ENCODE peak calls at places on chromosomes 1 and 21, in seven cellular contexts. One of them, this sample, is unnamed.

GRCh38 chr1:81446006-81446669 is 354.6 kb upstream of the ADGRL2 start:
- DNase-seq in activated T-cell treated with anti-CD3 and anti-CD28 coated beads for 24 hours: no peak
- DNase-seq in EH: no peak
- DNase-seq in COR-L47: peak
- DNase-seq in breast epithelium: no peak
- DNase-seq in activated naive CD4-positive, alpha-beta T cell: no peak
- DNase-seq in GM04504: no peak
- DNase-seq in this sample: no peak

GRCh38 chr1:203563291-203563690 is 63.3 kb upstream of the ATP2B4 start:
- DNase-seq in activated naive CD4-positive, alpha-beta T cell: no peak
- DNase-seq in activated T-cell treated with anti-CD3 and anti-CD28 coated beads for 24 hours: no peak
- DNase-seq in breast epithelium: no peak
- DNase-seq in COR-L47: no peak
- DNase-seq in EH: peak
- DNase-seq in GM04504: no peak
- DNase-seq in this sample: no peak

GRCh38 chr1:28129150-28129549 is 40.7 kb upstream of the EYA3 start:
- DNase-seq in activated T-cell treated with anti-CD3 and anti-CD28 coated beads for 24 hours: no peak
- DNase-seq in activated naive CD4-positive, alpha-beta T cell: no peak
- DNase-seq in breast epithelium: no peak
- DNase-seq in EH: peak
- DNase-seq in COR-L47: no peak
- DNase-seq in GM04504: no peak
- DNase-seq in this sample: peak

GRCh38 chr1:213687802-213688201 is 300.0 kb upstream of the PROX1 start:
- DNase-seq in activated T-cell treated with anti-CD3 and anti-CD28 coated beads for 24 hours: no peak
- DNase-seq in COR-L47: no peak
- DNase-seq in activated naive CD4-positive, alpha-beta T cell: no peak
- DNase-seq in breast epithelium: no peak
- DNase-seq in GM04504: no peak
- DNase-seq in EH: no peak
- DNase-seq in this sample: no peak

GRCh38 chr1:193005785-193006184 is 53.4 kb downstream of the UCHL5 start:
- DNase-seq in GM04504: no peak
- DNase-seq in activated naive CD4-positive, alpha-beta T cell: no peak
- DNase-seq in EH: no peak
- DNase-seq in breast epithelium: no peak
- DNase-seq in COR-L47: no peak
- DNase-seq in activated T-cell treated with anti-CD3 and anti-CD28 coated beads for 24 hours: no peak
- DNase-seq in this sample: no peak

GRCh38 chr1:7400566-7400965 is 370.5 kb upstream of the VAMP3 start:
- DNase-seq in EH: no peak
- DNase-seq in activated naive CD4-positive, alpha-beta T cell: no peak
- DNase-seq in COR-L47: no peak
- DNase-seq in GM04504: no peak
- DNase-seq in breast epithelium: no peak
- DNase-seq in activated T-cell treated with anti-CD3 and anti-CD28 coated beads for 24 hours: no peak
- DNase-seq in this sample: no peak

GRCh38 chr1:58576727-58577675 is at the start of gene TACSTD2:
- DNase-seq in COR-L47: no peak
- DNase-seq in GM04504: no peak
- DNase-seq in activated naive CD4-positive, alpha-beta T cell: no peak
- DNase-seq in EH: no peak
- DNase-seq in activated T-cell treated with anti-CD3 and anti-CD28 coated beads for 24 hours: no peak
- DNase-seq in breast epithelium: peak
- DNase-seq in this sample: peak

GRCh38 chr1:15603050-15603965 is 13.9 kb upstream of the DDI2 start:
- DNase-seq in EH: peak
- DNase-seq in COR-L47: peak
- DNase-seq in activated naive CD4-positive, alpha-beta T cell: peak
- DNase-seq in GM04504: peak
- DNase-seq in activated T-cell treated with anti-CD3 and anti-CD28 coated beads for 24 hours: peak
- DNase-seq in breast epithelium: peak
- DNase-seq in this sample: peak

GRCh38 chr1:51523931-51524330 is 4.9 kb upstream of the EPS15 start:
- DNase-seq in GM04504: no peak
- DNase-seq in COR-L47: no peak
- DNase-seq in breast epithelium: no peak
- DNase-seq in activated T-cell treated with anti-CD3 and anti-CD28 coated beads for 24 hours: no peak
- DNase-seq in EH: no peak
- DNase-seq in activated naive CD4-positive, alpha-beta T cell: no peak
- DNase-seq in this sample: no peak

GRCh38 chr1:21490774-21491482 is 18.3 kb upstream of the ALPL start:
- DNase-seq in breast epithelium: no peak
- DNase-seq in COR-L47: no peak
- DNase-seq in activated T-cell treated with anti-CD3 and anti-CD28 coated beads for 24 hours: no peak
- DNase-seq in GM04504: peak
- DNase-seq in EH: peak
- DNase-seq in activated naive CD4-positive, alpha-beta T cell: no peak
- DNase-seq in this sample: peak

GRCh38 chr1:170978371-170978900 is 43.1 kb downstream of the MROH9 start:
- DNase-seq in EH: no peak
- DNase-seq in COR-L47: no peak
- DNase-seq in activated naive CD4-positive, alpha-beta T cell: no peak
- DNase-seq in activated T-cell treated with anti-CD3 and anti-CD28 coated beads for 24 hours: no peak
- DNase-seq in breast epithelium: no peak
- DNase-seq in GM04504: no peak
- DNase-seq in this sample: no peak

GRCh38 chr1:6183520-6183989 is 3.4 kb upstream of the CHD5 start:
- DNase-seq in activated T-cell treated with anti-CD3 and anti-CD28 coated beads for 24 hours: no peak
- DNase-seq in breast epithelium: no peak
- DNase-seq in GM04504: no peak
- DNase-seq in COR-L47: no peak
- DNase-seq in activated naive CD4-positive, alpha-beta T cell: no peak
- DNase-seq in EH: peak
- DNase-seq in this sample: peak

GRCh38 chr1:67192902-67193301 is 26.6 kb downstream of the IL23R start:
- DNase-seq in activated T-cell treated with anti-CD3 and anti-CD28 coated beads for 24 hours: no peak
- DNase-seq in COR-L47: no peak
- DNase-seq in activated naive CD4-positive, alpha-beta T cell: no peak
- DNase-seq in GM04504: no peak
- DNase-seq in EH: no peak
- DNase-seq in breast epithelium: no peak
- DNase-seq in this sample: no peak

GRCh38 chr21:19767546-19767945 is 1230.7 kb upstream of the NCAM2 start:
- DNase-seq in EH: no peak
- DNase-seq in COR-L47: no peak
- DNase-seq in activated T-cell treated with anti-CD3 and anti-CD28 coated beads for 24 hours: no peak
- DNase-seq in breast epithelium: no peak
- DNase-seq in GM04504: no peak
- DNase-seq in activated naive CD4-positive, alpha-beta T cell: no peak
- DNase-seq in this sample: no peak

GRCh38 chr1:107413951-107414350 is 273.1 kb downstream of the NTNG1 start:
- DNase-seq in breast epithelium: no peak
- DNase-seq in activated naive CD4-positive, alpha-beta T cell: no peak
- DNase-seq in GM04504: no peak
- DNase-seq in EH: no peak
- DNase-seq in activated T-cell treated with anti-CD3 and anti-CD28 coated beads for 24 hours: no peak
- DNase-seq in COR-L47: no peak
- DNase-seq in this sample: no peak

GRCh38 chr1:220552672-220553258 is 24.8 kb downstream of the MARK1 start:
- DNase-seq in breast epithelium: no peak
- DNase-seq in activated T-cell treated with anti-CD3 and anti-CD28 coated beads for 24 hours: no peak
- DNase-seq in COR-L47: no peak
- DNase-seq in activated naive CD4-positive, alpha-beta T cell: no peak
- DNase-seq in GM04504: no peak
- DNase-seq in EH: no peak
- DNase-seq in this sample: no peak

GRCh38 chr1:34162852-34163766 is 1.9 kb downstream of the CSMD2 start:
- DNase-seq in COR-L47: peak
- DNase-seq in activated T-cell treated with anti-CD3 and anti-CD28 coated beads for 24 hours: peak
- DNase-seq in GM04504: peak
- DNase-seq in activated naive CD4-positive, alpha-beta T cell: no peak
- DNase-seq in breast epithelium: no peak
- DNase-seq in EH: peak
- DNase-seq in this sample: peak

GRCh38 chr21:41965045-41965444 is 11.2 kb upstream of the C2CD2 start:
- DNase-seq in COR-L47: peak
- DNase-seq in GM04504: no peak
- DNase-seq in activated naive CD4-positive, alpha-beta T cell: no peak
- DNase-seq in activated T-cell treated with anti-CD3 and anti-CD28 coated beads for 24 hours: no peak
- DNase-seq in EH: no peak
- DNase-seq in breast epithelium: peak
- DNase-seq in this sample: no peak

GRCh38 chr1:25167269-25168192 is 64.8 kb downstream of the SYF2 start:
- DNase-seq in EH: no peak
- DNase-seq in breast epithelium: no peak
- DNase-seq in COR-L47: no peak
- DNase-seq in GM04504: no peak
- DNase-seq in activated naive CD4-positive, alpha-beta T cell: no peak
- DNase-seq in activated T-cell treated with anti-CD3 and anti-CD28 coated beads for 24 hours: no peak
- DNase-seq in this sample: peak

GRCh38 chr21:14900058-14900457 is 164.7 kb downstream of the NRIP1 start:
- DNase-seq in COR-L47: no peak
- DNase-seq in breast epithelium: no peak
- DNase-seq in GM04504: no peak
- DNase-seq in activated naive CD4-positive, alpha-beta T cell: no peak
- DNase-seq in activated T-cell treated with anti-CD3 and anti-CD28 coated beads for 24 hours: no peak
- DNase-seq in EH: peak
- DNase-seq in this sample: no peak

GRCh38 chr1:228289996-228290881 is 82.4 kb downstream of the OBSCN start:
- DNase-seq in GM04504: no peak
- DNase-seq in activated naive CD4-positive, alpha-beta T cell: no peak
- DNase-seq in EH: no peak
- DNase-seq in activated T-cell treated with anti-CD3 and anti-CD28 coated beads for 24 hours: no peak
- DNase-seq in breast epithelium: peak
- DNase-seq in COR-L47: no peak
- DNase-seq in this sample: no peak

GRCh38 chr1:234629026-234629425 is 19.0 kb upstream of the IRF2BP2 start:
- DNase-seq in activated T-cell treated with anti-CD3 and anti-CD28 coated beads for 24 hours: no peak
- DNase-seq in activated naive CD4-positive, alpha-beta T cell: no peak
- DNase-seq in breast epithelium: no peak
- DNase-seq in COR-L47: no peak
- DNase-seq in EH: no peak
- DNase-seq in GM04504: no peak
- DNase-seq in this sample: no peak

GRCh38 chr1:226457307-226457712 is 49.4 kb upstream of the PARP1 start:
- DNase-seq in COR-L47: no peak
- DNase-seq in activated T-cell treated with anti-CD3 and anti-CD28 coated beads for 24 hours: peak
- DNase-seq in breast epithelium: no peak
- DNase-seq in activated naive CD4-positive, alpha-beta T cell: no peak
- DNase-seq in GM04504: no peak
- DNase-seq in EH: no peak
- DNase-seq in this sample: no peak

GRCh38 chr1:117612517-117613248 is 6.8 kb downstream of the TENT5C start:
- DNase-seq in GM04504: peak
- DNase-seq in EH: peak
- DNase-seq in activated naive CD4-positive, alpha-beta T cell: no peak
- DNase-seq in breast epithelium: no peak
- DNase-seq in activated T-cell treated with anti-CD3 and anti-CD28 coated beads for 24 hours: no peak
- DNase-seq in COR-L47: no peak
- DNase-seq in this sample: peak

GRCh38 chr1:213138892-213139291 is 87.9 kb downstream of the RPS6KC1 start:
- DNase-seq in GM04504: no peak
- DNase-seq in COR-L47: no peak
- DNase-seq in EH: peak
- DNase-seq in activated T-cell treated with anti-CD3 and anti-CD28 coated beads for 24 hours: no peak
- DNase-seq in breast epithelium: no peak
- DNase-seq in activated naive CD4-positive, alpha-beta T cell: no peak
- DNase-seq in this sample: no peak

GRCh38 chr1:206713070-206713469 is 28.4 kb downstream of the MAPKAPK2 start:
- DNase-seq in GM04504: no peak
- DNase-seq in EH: no peak
- DNase-seq in activated T-cell treated with anti-CD3 and anti-CD28 coated beads for 24 hours: no peak
- DNase-seq in COR-L47: no peak
- DNase-seq in breast epithelium: no peak
- DNase-seq in activated naive CD4-positive, alpha-beta T cell: no peak
- DNase-seq in this sample: no peak

GRCh38 chr21:41706678-41707077 is 60.2 kb downstream of the RIPK4 start:
- DNase-seq in activated naive CD4-positive, alpha-beta T cell: no peak
- DNase-seq in breast epithelium: no peak
- DNase-seq in EH: peak
- DNase-seq in COR-L47: no peak
- DNase-seq in GM04504: no peak
- DNase-seq in activated T-cell treated with anti-CD3 and anti-CD28 coated beads for 24 hours: no peak
- DNase-seq in this sample: no peak

GRCh38 chr1:166170075-166170474 is 3.3 kb upstream of the FAM78B start:
- DNase-seq in COR-L47: no peak
- DNase-seq in breast epithelium: no peak
- DNase-seq in GM04504: no peak
- DNase-seq in activated naive CD4-positive, alpha-beta T cell: no peak
- DNase-seq in activated T-cell treated with anti-CD3 and anti-CD28 coated beads for 24 hours: no peak
- DNase-seq in EH: no peak
- DNase-seq in this sample: no peak

GRCh38 chr1:236522937-236523703 is 662 bp upstream of the LGALS8 start:
- DNase-seq in GM04504: no peak
- DNase-seq in breast epithelium: peak
- DNase-seq in activated naive CD4-positive, alpha-beta T cell: no peak
- DNase-seq in activated T-cell treated with anti-CD3 and anti-CD28 coated beads for 24 hours: no peak
- DNase-seq in COR-L47: peak
- DNase-seq in EH: no peak
- DNase-seq in this sample: no peak

GRCh38 chr21:18350216-18350615 is 53.4 kb downstream of the TMPRSS15 start:
- DNase-seq in COR-L47: no peak
- DNase-seq in activated T-cell treated with anti-CD3 and anti-CD28 coated beads for 24 hours: no peak
- DNase-seq in EH: no peak
- DNase-seq in GM04504: peak
- DNase-seq in breast epithelium: no peak
- DNase-seq in activated naive CD4-positive, alpha-beta T cell: no peak
- DNase-seq in this sample: no peak

GRCh38 chr1:248905949-248906740 is at the start of gene PGBD2:
- DNase-seq in activated T-cell treated with anti-CD3 and anti-CD28 coated beads for 24 hours: peak
- DNase-seq in GM04504: peak
- DNase-seq in COR-L47: peak
- DNase-seq in EH: peak
- DNase-seq in breast epithelium: peak
- DNase-seq in activated naive CD4-positive, alpha-beta T cell: peak
- DNase-seq in this sample: peak

GRCh38 chr1:200392625-200393185 is 17.1 kb downstream of the ZNF281 start:
- DNase-seq in breast epithelium: no peak
- DNase-seq in EH: peak
- DNase-seq in GM04504: no peak
- DNase-seq in COR-L47: no peak
- DNase-seq in activated naive CD4-positive, alpha-beta T cell: no peak
- DNase-seq in activated T-cell treated with anti-CD3 and anti-CD28 coated beads for 24 hours: no peak
- DNase-seq in this sample: no peak